ENCODE peak calls at places on chromosomes 7 and 10, in four cellular contexts. One of them, this sample, is unnamed.

GRCh38 chr7:27709137-27710075 is 30.6 kb upstream of the TAX1BP1 start:
- DNase-seq in BJ: peak
- DNase-seq in iPS-NIHi11: no peak
- DNase-seq in HS-5: peak
- DNase-seq in this sample: no peak

GRCh38 chr10:124646483-124647352 is 97.5 kb downstream of the FAM53B start:
- DNase-seq in BJ: peak
- DNase-seq in iPS-NIHi11: no peak
- DNase-seq in HS-5: peak
- DNase-seq in this sample: no peak

GRCh38 chr10:65010845-65011244 is 1489.6 kb downstream of the REEP3 start:
- DNase-seq in HS-5: no peak
- DNase-seq in BJ: no peak
- DNase-seq in iPS-NIHi11: no peak
- DNase-seq in this sample: no peak

GRCh38 chr7:11819947-11820346 is 12.1 kb downstream of the THSD7A start:
- DNase-seq in BJ: no peak
- DNase-seq in iPS-NIHi11: no peak
- DNase-seq in HS-5: no peak
- DNase-seq in this sample: no peak

GRCh38 chr10:18312385-18313145 is 172.3 kb downstream of the CACNB2 start:
- DNase-seq in iPS-NIHi11: peak
- DNase-seq in HS-5: peak
- DNase-seq in BJ: peak
- DNase-seq in this sample: no peak

GRCh38 chr10:79905322-79906314 is 43.3 kb downstream of the SFTPD start:
- DNase-seq in HS-5: no peak
- DNase-seq in iPS-NIHi11: no peak
- DNase-seq in BJ: no peak
- DNase-seq in this sample: no peak

GRCh38 chr7:141864765-141865447 is 23.6 kb upstream of the PRSS37 start:
- DNase-seq in HS-5: peak
- DNase-seq in BJ: no peak
- DNase-seq in iPS-NIHi11: no peak
- DNase-seq in this sample: no peak

GRCh38 chr10:99661370-99661749 is 2.1 kb downstream of the ENTPD7 start:
- DNase-seq in BJ: peak
- DNase-seq in HS-5: peak
- DNase-seq in iPS-NIHi11: no peak
- DNase-seq in this sample: no peak

GRCh38 chr10:96512524-96512991 is 1.2 kb downstream of the TLL2 start:
- DNase-seq in BJ: no peak
- DNase-seq in iPS-NIHi11: peak
- DNase-seq in HS-5: no peak
- DNase-seq in this sample: no peak

GRCh38 chr10:79057481-79058275 is 11.1 kb upstream of the ZMIZ1 start:
- DNase-seq in BJ: no peak
- DNase-seq in iPS-NIHi11: no peak
- DNase-seq in HS-5: no peak
- DNase-seq in this sample: no peak

GRCh38 chr7:139494835-139495568 is 11.5 kb upstream of the KLRG2 start:
- DNase-seq in HS-5: no peak
- DNase-seq in BJ: no peak
- DNase-seq in iPS-NIHi11: no peak
- DNase-seq in this sample: no peak

GRCh38 chr7:93159490-93159889 is 11.3 kb upstream of the SAMD9L start:
- DNase-seq in HS-5: no peak
- DNase-seq in iPS-NIHi11: no peak
- DNase-seq in BJ: no peak
- DNase-seq in this sample: no peak

GRCh38 chr10:71392292-71392691 is 4.4 kb upstream of the CDH23 start:
- DNase-seq in iPS-NIHi11: no peak
- DNase-seq in BJ: no peak
- DNase-seq in HS-5: no peak
- DNase-seq in this sample: no peak

GRCh38 chr10:66455304-66455703 is 470.5 kb upstream of the LRRTM3 start:
- DNase-seq in iPS-NIHi11: no peak
- DNase-seq in HS-5: no peak
- DNase-seq in BJ: no peak
- DNase-seq in this sample: no peak

GRCh38 chr10:23448802-23449570 is 10.1 kb downstream of the OTUD1 start:
- DNase-seq in HS-5: no peak
- DNase-seq in BJ: no peak
- DNase-seq in iPS-NIHi11: no peak
- DNase-seq in this sample: no peak

GRCh38 chr10:44426247-44427034 is 41.5 kb upstream of the CXCL12 start:
- DNase-seq in HS-5: no peak
- DNase-seq in BJ: no peak
- DNase-seq in iPS-NIHi11: no peak
- DNase-seq in this sample: no peak

GRCh38 chr7:91995391-91995790 is 54.7 kb downstream of the AKAP9 start:
- DNase-seq in iPS-NIHi11: no peak
- DNase-seq in BJ: no peak
- DNase-seq in HS-5: no peak
- DNase-seq in this sample: no peak

GRCh38 chr7:148044173-148044572 is 546.4 kb upstream of the C7orf33 start:
- DNase-seq in HS-5: no peak
- DNase-seq in BJ: no peak
- DNase-seq in iPS-NIHi11: no peak
- DNase-seq in this sample: no peak